ENCODE peak calls at places on chromosome 13, in seven cellular contexts. I is neural progenitor cell, X is PC-3, T is A549, V is Karpas-422, N is PC-9, W is OCI-LY7. Q is an unnamed sample.

GRCh38 chr13:50685491-50685890 is 158.0 kb downstream of the DLEU7 start:
- DNase-seq in I (peak), X (peak), T (no peak), V (no peak), N (peak), W (no peak), Q (no peak)

GRCh38 chr13:114166381-114167131 is 12.5 kb upstream of the CFAP97D2 start:
- DNase-seq in I (no peak), X (no peak), T (no peak), V (no peak), N (no peak), W (no peak), Q (no peak)

GRCh38 chr13:64912141-64912540 is 2318.0 kb downstream of the PCDH9 start:
- DNase-seq in I (no peak), X (peak), T (no peak), V (no peak), N (no peak), W (no peak), Q (no peak)

GRCh38 chr13:111521030-111521429 is 200.6 kb downstream of the TEX29 start:
- DNase-seq in I (no peak), X (no peak), T (no peak), V (no peak), N (no peak), W (no peak), Q (no peak)

GRCh38 chr13:93173656-93174055 is 53.0 kb upstream of the GPC6 start:
- DNase-seq in I (no peak), X (no peak), T (no peak), V (no peak), N (no peak), W (no peak), Q (no peak)

GRCh38 chr13:26679945-26680516 is 80.6 kb downstream of the GPR12 start:
- DNase-seq in I (peak), X (no peak), T (no peak), V (peak), N (no peak), W (no peak), Q (no peak)

GRCh38 chr13:91346848-91347211 is 657 bp upstream of the MIR17HG start:
- DNase-seq in I (peak), X (peak), T (no peak), V (peak), N (no peak), W (peak), Q (peak)

GRCh38 chr13:36282818-36283432 is 14.7 kb downstream of the CCDC169 start:
- DNase-seq in I (peak), X (peak), T (peak), V (peak), N (no peak), W (peak), Q (no peak)

GRCh38 chr13:111005808-111006494 is 91.1 kb upstream of the ANKRD10 start:
- DNase-seq in I (no peak), X (no peak), T (no peak), V (no peak), N (no peak), W (no peak), Q (no peak)

GRCh38 chr13:92259523-92259922 is 861.1 kb downstream of the GPC5 start:
- DNase-seq in I (no peak), X (no peak), T (no peak), V (no peak), N (no peak), W (no peak), Q (no peak)

GRCh38 chr13:113491418-113491883 is 940 bp upstream of the DCUN1D2 start:
- DNase-seq in I (peak), X (peak), T (peak), V (no peak), N (peak), W (no peak), Q (no peak)

GRCh38 chr13:29861694-29862110 is 11.3 kb upstream of the UBL3 start:
- DNase-seq in I (no peak), X (peak), T (no peak), V (no peak), N (peak), W (no peak), Q (no peak)

GRCh38 chr13:113814435-113814821 is 49.4 kb downstream of the GAS6 start:
- DNase-seq in I (no peak), X (peak), T (no peak), V (no peak), N (peak), W (no peak), Q (no peak)

GRCh38 chr13:51999525-51999924 is 11.7 kb downstream of the ATP7B start:
- DNase-seq in I (no peak), X (peak), T (no peak), V (no peak), N (no peak), W (no peak), Q (no peak)

GRCh38 chr13:37602743-37603381 is 4.3 kb upstream of the POSTN start:
- DNase-seq in I (no peak), X (peak), T (no peak), V (peak), N (no peak), W (peak), Q (no peak)

GRCh38 chr13:27969073-27969865 is at the start of gene CDX2:
- DNase-seq in I (peak), X (no peak), T (no peak), V (no peak), N (no peak), W (no peak), Q (no peak)

GRCh38 chr13:30696278-30697176 is 38.8 kb upstream of the ALOX5AP start:
- DNase-seq in I (no peak), X (no peak), T (no peak), V (no peak), N (no peak), W (peak), Q (no peak)

GRCh38 chr13:93875527-93875926 is 604.0 kb downstream of the DCT start:
- DNase-seq in I (no peak), X (peak), T (no peak), V (no peak), N (no peak), W (no peak), Q (no peak)

GRCh38 chr13:93259527-93260080 is 33.0 kb downstream of the GPC6 start:
- DNase-seq in I (no peak), X (no peak), T (no peak), V (no peak), N (no peak), W (no peak), Q (no peak)

GRCh38 chr13:95323930-95324662 is 22.8 kb upstream of the ABCC4 start:
- DNase-seq in I (no peak), X (no peak), T (no peak), V (no peak), N (no peak), W (no peak), Q (no peak)

GRCh38 chr13:45333251-45333972 is 7.6 kb downstream of the TPT1 start:
- DNase-seq in I (no peak), X (peak), T (no peak), V (no peak), N (no peak), W (peak), Q (no peak)

GRCh38 chr13:74136089-74136658 is 2.0 kb upstream of the KLF12 start:
- DNase-seq in I (no peak), X (peak), T (no peak), V (peak), N (no peak), W (peak), Q (no peak)

GRCh38 chr13:113724780-113725315 is 34.2 kb upstream of the TMEM255B start:
- DNase-seq in I (peak), X (peak), T (peak), V (peak), N (peak), W (peak), Q (peak)

DNA sequence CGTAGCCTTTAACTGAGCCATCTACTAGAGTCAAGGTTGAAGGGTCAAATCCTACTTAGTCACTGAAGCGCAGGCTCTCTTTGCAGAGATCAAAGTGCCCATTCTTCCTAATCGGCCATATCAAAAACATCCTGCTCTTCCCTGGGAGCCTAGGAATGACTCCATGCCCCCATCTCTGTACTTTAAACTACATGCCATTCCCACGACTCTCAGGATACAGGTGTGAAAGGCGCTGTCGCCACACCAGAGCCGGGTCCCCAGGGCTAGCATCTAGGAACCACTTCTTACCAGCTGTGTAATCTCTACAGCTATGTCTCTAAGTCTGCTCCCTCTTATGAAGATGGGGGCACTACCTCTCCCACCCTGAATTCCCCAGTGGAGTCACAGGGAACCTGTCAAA is 22.3 kb downstream of the IRS2 start:
- DNase-seq in I (no peak), X (no peak), T (no peak), V (no peak), N (no peak), W (no peak), Q (no peak)
- H3K4me2 ChIP-seq in I (no peak), X (no peak), T (no peak), V (no peak), N (no peak), W (no peak), Q (no peak)

DNA sequence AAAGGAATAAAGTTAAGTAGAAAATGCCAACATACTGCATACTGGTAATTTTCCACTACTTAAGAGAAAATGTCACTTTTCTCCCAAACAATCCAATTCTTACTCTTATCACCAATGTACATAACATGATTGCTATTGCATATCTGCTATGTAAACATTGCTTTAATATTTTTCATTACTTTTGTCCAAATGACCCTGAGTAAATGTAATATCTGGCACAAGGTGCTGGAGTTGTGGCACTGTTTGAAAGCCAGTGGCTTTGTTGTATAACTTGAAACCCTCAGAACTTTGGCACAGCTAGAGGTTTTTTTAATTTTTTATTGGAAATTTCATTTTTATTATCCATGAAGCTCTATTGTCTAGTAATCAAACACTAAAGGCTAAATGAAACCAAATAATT is 45.7 kb upstream of the SPRY2 start:
- DNase-seq in I (no peak), X (no peak), T (no peak), V (no peak), N (no peak), W (no peak), Q (no peak)
- H3K4me2 ChIP-seq in I (no peak), X (no peak), T (no peak), V (no peak), N (no peak), W (no peak), Q (no peak)

DNA sequence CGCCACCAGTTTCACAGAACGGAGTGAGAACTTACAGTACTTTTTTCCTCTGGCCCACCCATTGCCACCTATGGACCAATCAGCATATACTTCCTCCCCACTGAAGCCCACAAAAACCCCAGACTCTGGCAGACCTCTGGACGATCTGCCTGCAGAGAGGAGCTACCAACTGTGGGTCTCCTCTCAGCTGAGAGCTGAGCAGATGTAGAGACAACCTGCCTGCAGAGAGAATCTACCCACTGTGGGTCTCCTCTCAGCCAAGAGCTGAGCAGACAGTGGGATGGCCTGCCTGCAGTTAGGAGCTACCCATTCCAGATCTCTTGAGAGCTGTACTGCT is 69.7 kb downstream of the PIBF1 start:
- DNase-seq in I (no peak), X (no peak), T (no peak), V (no peak), N (no peak), W (no peak), Q (no peak)
- H3K4me2 ChIP-seq in I (no peak), X (no peak), T (no peak), V (no peak), N (no peak), W (no peak), Q (no peak)

GRCh38 chr13:40126301-40127085 is 471.0 kb downstream of the COG6 start:
- DNase-seq in I (no peak), X (no peak), T (no peak), V (peak), N (no peak), W (peak), Q (no peak)

GRCh38 chr13:40125336-40125735 is 469.9 kb downstream of the COG6 start:
- DNase-seq in I (no peak), X (no peak), T (no peak), V (peak), N (no peak), W (peak), Q (no peak)

GRCh38 chr13:40127476-40127875 is 472.0 kb downstream of the COG6 start:
- DNase-seq in I (no peak), X (no peak), T (no peak), V (peak), N (no peak), W (peak), Q (no peak)

GRCh38 chr13:40129467-40129866 is 474.0 kb downstream of the COG6 start:
- DNase-seq in I (no peak), X (no peak), T (no peak), V (peak), N (no peak), W (no peak), Q (no peak)

GRCh38 chr13:40127925-40128324 is 472.5 kb downstream of the COG6 start:
- DNase-seq in I (no peak), X (no peak), T (no peak), V (peak), N (no peak), W (no peak), Q (no peak)
- H3K4me2 ChIP-seq in I (no peak), X (no peak), T (no peak), V (peak), N (no peak), W (peak), Q (no peak)

DNA sequence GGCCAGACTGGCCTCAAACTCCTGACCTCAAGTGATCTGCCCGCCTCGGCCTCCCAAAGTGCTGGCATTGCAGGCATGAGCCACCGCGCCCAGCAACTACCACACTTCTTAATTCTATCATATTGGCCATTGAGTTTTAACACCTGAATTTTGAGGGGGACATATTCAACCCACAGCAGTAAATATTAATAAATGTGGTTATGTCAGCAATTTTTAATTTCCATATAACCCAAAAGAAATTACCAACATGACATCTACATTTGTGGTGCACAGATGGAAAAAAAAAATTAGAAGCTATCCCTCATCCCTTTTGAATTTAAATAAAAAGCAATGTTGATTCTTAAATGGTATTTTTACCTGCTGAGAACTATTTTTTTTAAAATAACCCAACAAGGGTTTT is 88.7 kb downstream of the SLITRK6 start:
- DNase-seq in I (no peak), X (no peak), T (no peak), V (no peak), N (no peak), W (no peak), Q (no peak)
- H3K4me2 ChIP-seq in I (no peak), X (no peak), T (no peak), V (no peak), N (no peak), W (no peak), Q (no peak)

GRCh38 chr13:20955496-20955895 is 53.0 kb upstream of the XPO4 start:
- DNase-seq in I (no peak), X (no peak), T (no peak), V (no peak), N (no peak), W (no peak), Q (no peak)

GRCh38 chr13:20964904-20965303 is 62.4 kb upstream of the XPO4 start:
- DNase-seq in I (no peak), X (no peak), T (no peak), V (no peak), N (no peak), W (no peak), Q (no peak)

GRCh38 chr13:20960663-20961309 is 58.2 kb upstream of the XPO4 start:
- DNase-seq in I (no peak), X (peak), T (no peak), V (no peak), N (no peak), W (no peak), Q (no peak)
- H3K4me2 ChIP-seq in I (no peak), X (peak), T (peak), V (no peak), N (peak), W (no peak), Q (no peak)

DNA sequence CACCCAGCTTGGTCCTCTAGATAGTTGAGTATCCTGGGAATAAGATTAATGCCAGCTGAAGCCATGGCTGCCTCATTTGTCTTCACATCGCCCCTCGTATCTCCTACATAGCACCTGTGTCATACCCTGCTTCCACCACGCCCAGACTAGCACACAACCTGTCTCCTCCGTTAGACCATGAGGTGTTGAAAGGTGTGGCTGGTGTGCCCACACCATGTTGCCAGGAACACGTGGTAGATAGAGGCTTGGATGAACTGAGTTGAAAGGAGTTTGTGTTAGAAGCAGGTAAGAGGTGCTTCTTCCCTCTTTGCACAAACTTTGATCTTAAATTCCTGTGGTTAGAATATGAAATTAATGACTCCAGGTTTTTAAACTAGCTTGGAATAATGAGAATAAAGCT is 40.1 kb downstream of the RGCC start:
- DNase-seq in I (no peak), X (no peak), T (no peak), V (no peak), N (no peak), W (no peak), Q (no peak)
- H3K4me2 ChIP-seq in I (no peak), X (no peak), T (no peak), V (no peak), N (no peak), W (peak), Q (no peak)

GRCh38 chr13:105920375-105920774 is 615.1 kb downstream of the EFNB2 start:
- DNase-seq in I (peak), X (peak), T (no peak), V (no peak), N (no peak), W (no peak), Q (no peak)

GRCh38 chr13:105921711-105922110 is 613.8 kb downstream of the EFNB2 start:
- DNase-seq in I (no peak), X (no peak), T (no peak), V (no peak), N (no peak), W (no peak), Q (no peak)

GRCh38 chr13:105915451-105915850 is 620.0 kb downstream of the EFNB2 start:
- DNase-seq in I (no peak), X (no peak), T (no peak), V (no peak), N (no peak), W (no peak), Q (no peak)

GRCh38 chr13:105914637-105915036 is 620.8 kb downstream of the EFNB2 start:
- DNase-seq in I (no peak), X (no peak), T (no peak), V (no peak), N (no peak), W (no peak), Q (no peak)

DNA sequence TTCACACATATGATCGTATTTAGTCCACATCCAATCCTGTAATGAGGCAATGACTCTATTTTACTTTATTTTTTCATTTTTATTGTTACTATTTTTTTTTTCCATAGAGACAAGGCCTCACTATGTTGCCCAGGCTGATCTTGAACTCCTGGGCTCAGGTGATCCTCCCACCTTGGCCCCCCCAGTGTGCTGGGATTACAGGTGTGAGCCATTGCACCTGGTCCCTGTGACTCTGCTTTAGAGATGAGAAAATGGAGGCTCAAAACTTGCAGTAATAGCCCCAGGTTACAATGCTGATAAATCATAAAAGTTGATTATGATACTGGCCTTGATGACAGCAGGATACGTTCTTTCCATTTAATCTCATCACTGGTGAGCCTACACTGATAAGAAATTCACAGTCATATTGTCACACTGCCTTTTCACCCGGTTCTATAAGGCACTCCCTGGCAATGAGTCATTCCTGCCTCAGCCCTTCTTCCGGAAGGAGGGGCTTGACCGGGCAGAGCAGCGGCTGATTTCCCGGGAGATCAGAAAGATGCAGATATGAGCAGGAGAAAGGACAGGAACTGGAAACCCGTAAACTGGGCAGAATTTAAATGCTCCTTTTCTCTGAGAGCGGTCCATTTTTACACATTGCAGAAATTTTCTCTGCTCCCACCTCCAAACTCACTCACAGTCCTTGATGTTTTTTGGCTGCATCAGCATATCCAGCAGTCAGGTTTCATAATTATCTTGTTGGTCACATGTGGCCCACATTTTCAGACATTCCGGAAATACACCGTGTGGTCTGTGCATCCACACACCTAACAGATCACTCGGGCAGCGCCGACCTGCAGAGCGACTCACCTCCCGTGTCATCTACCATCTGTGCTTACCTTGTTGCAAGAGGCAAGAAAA is 616.4 kb downstream of the EFNB2 start:
- DNase-seq in I (no peak), X (peak), T (peak), V (no peak), N (peak), W (no peak), Q (no peak)
- H3K4me2 ChIP-seq in I (peak), X (peak), T (peak), V (no peak), N (peak), W (no peak), Q (no peak)